ENCODE peak calls at places on chromosome 11, in four cellular contexts. J is WTC11, M is HepG2, T is K562. G is an unnamed sample.

GRCh38 chr11:96199563-96200025 is 143.4 kb downstream of the MAML2 start:
- DNase-seq in J (no peak), M (no peak), T (no peak), G (no peak)

GRCh38 chr11:1772270-1773130 is 8.8 kb upstream of the CTSD start:
- DNase-seq in J (peak; percentile 61), M (no peak), T (peak; percentile 96), G (no peak)

GRCh38 chr11:1863352-1864215 is 10.7 kb downstream of the LSP1 start:
- DNase-seq in J (peak; percentile 40), M (peak; percentile 29), T (peak; percentile 62), G (peak; percentile 86)

GRCh38 chr11:119793335-119793984 is 64.5 kb upstream of the NECTIN1 start:
- DNase-seq in J (no peak), M (no peak), T (no peak), G (no peak)

GRCh38 chr11:6633422-6634408 is 14.5 kb upstream of the TPP1 start:
- DNase-seq in J (no peak), M (no peak), T (no peak), G (no peak)

GRCh38 chr11:61618991-61619390 is 38.1 kb upstream of the SYT7 start:
- DNase-seq in J (no peak), M (no peak), T (no peak), G (no peak)

GRCh38 chr11:2531987-2532703 is 87.3 kb downstream of the KCNQ1 start:
- DNase-seq in J (no peak), M (no peak), T (no peak), G (no peak)

GRCh38 chr11:106446961-106447360 is 369.5 kb downstream of the AASDHPPT start:
- DNase-seq in J (no peak), M (no peak), T (no peak), G (no peak)

GRCh38 chr11:44192701-44193100 is 97.2 kb downstream of the EXT2 start:
- DNase-seq in J (no peak), M (no peak), T (no peak), G (no peak)

GRCh38 chr11:70948416-70948815 is 304.0 kb downstream of the SHANK2 start:
- DNase-seq in J (no peak), M (no peak), T (no peak), G (no peak)

GRCh38 chr11:130050272-130050671 is 19.4 kb upstream of the APLP2 start:
- DNase-seq in J (no peak), M (no peak), T (no peak), G (no peak)

GRCh38 chr11:86644291-86644690 is 28.1 kb downstream of the ME3 start:
- DNase-seq in J (no peak), M (no peak), T (no peak), G (no peak)

GRCh38 chr11:116439480-116439759 is 333.4 kb downstream of the BUD13 start:
- DNase-seq in J (no peak), M (no peak), T (no peak), G (no peak)

GRCh38 chr11:63673579-63673978 is 2.4 kb upstream of the ATL3 start:
- DNase-seq in J (no peak), M (no peak), T (no peak), G (no peak)

GRCh38 chr11:47002366-47002765 is 65.8 kb downstream of the CSTPP1 start:
- DNase-seq in J (no peak), M (no peak), T (no peak), G (no peak)

GRCh38 chr11:116122697-116123472 is 618.7 kb upstream of the CADM1 start:
- DNase-seq in J (no peak), M (no peak), T (no peak), G (no peak)

GRCh38 chr11:62974848-62975522 is 9.8 kb downstream of the SLC22A6 start:
- DNase-seq in J (peak; percentile 71), M (peak; percentile 6), T (peak; percentile 54), G (peak; percentile 80)

GRCh38 chr11:8342821-8343681 is 79.4 kb upstream of the LMO1 start:
- DNase-seq in J (no peak), M (no peak), T (no peak), G (peak; percentile 69)

GRCh38 chr11:123046473-123047264 is 15.3 kb downstream of the HSPA8 start:
- DNase-seq in J (no peak), M (no peak), T (no peak), G (no peak)

GRCh38 chr11:67615455-67616430 is 9.0 kb downstream of the NDUFV1 start:
- DNase-seq in J (peak; percentile 81), M (peak; percentile 35), T (peak; percentile 59), G (peak; percentile 76)

GRCh38 chr11:8477680-8478079 is 116.3 kb downstream of the STK33 start:
- DNase-seq in J (no peak), M (no peak), T (no peak), G (no peak)

GRCh38 chr11:66849501-66850234 is 6.4 kb downstream of the RCE1 start:
- DNase-seq in J (no peak), M (no peak), T (no peak), G (peak; percentile 30)

GRCh38 chr11:19919050-19919561 is 206.5 kb downstream of the NAV2 start:
- DNase-seq in J (no peak), M (no peak), T (no peak), G (no peak)

GRCh38 chr11:105334025-105334714 is 194.6 kb upstream of the CARD18 start:
- DNase-seq in J (no peak), M (no peak), T (no peak), G (no peak)

GRCh38 chr11:32529994-32530588 is 53.5 kb upstream of the EIF3M start:
- DNase-seq in J (no peak), M (no peak), T (no peak), G (no peak)

GRCh38 chr11:111604392-111605009 is 2.3 kb downstream of the SIK2 start:
- DNase-seq in J (no peak), M (peak; percentile 61), T (peak; percentile 39), G (peak; percentile 44)

GRCh38 chr11:22130462-22131053 is 62.3 kb upstream of the ANO5 start:
- DNase-seq in J (no peak), M (no peak), T (no peak), G (peak; percentile 23)

GRCh38 chr11:126926376-126926791 is 74.2 kb downstream of the KIRREL3 start:
- DNase-seq in J (no peak), M (no peak), T (no peak), G (no peak)
- TF ChIP-seq FOXJ3 in J (no peak), M (no peak), T (no peak), G (no peak)

DNA sequence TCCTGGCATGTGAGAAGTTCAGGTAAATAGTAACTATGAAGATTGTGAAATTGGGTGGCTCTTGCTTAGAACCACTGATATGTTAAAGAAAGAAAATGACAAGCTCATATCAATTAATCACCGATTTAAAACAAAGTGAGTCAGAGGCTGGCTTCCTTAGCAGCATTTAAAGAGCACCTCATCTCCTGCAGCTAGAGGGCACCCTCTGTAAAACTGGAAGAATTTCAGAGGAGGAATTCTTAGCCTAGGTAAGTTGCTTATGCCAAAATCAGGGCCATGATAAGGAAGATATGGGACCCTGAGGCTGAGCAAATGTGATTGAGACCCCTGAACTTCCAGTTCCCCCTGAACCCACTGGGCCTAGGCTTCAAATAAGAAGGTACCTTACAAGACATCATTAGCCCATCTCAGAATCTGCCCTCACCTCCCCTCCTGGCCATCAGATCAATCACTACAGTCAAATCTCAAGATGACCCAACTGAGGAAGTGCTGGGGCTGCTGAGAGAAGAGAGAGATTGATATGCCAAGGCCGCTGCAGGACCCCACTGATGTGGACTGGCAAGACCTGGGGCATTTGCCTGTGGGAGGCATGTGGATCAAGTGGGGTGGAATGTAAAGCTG is 8.6 kb upstream of the CD3E start:
- DNase-seq in J (no peak), M (peak; percentile 28), T (no peak), G (no peak)
- TF ChIP-seq FOXJ3 in J (no peak), M (no peak), T (no peak), G (no peak)

GRCh38 chr11:17601206-17602075 is 54.4 kb downstream of the OTOG start:
- DNase-seq in J (no peak), M (no peak), T (peak; percentile 44), G (no peak)
- TF ChIP-seq FOXJ3 in J (no peak), M (no peak), T (no peak), G (no peak)

GRCh38 chr11:112776834-112777793 is 184.1 kb upstream of the NCAM1 start:
- DNase-seq in J (no peak), M (no peak), T (peak; percentile 16), G (peak; percentile 84)
- TF ChIP-seq FOXJ3 in J (no peak), M (no peak), T (no peak), G (peak; percentile 31)

DNA sequence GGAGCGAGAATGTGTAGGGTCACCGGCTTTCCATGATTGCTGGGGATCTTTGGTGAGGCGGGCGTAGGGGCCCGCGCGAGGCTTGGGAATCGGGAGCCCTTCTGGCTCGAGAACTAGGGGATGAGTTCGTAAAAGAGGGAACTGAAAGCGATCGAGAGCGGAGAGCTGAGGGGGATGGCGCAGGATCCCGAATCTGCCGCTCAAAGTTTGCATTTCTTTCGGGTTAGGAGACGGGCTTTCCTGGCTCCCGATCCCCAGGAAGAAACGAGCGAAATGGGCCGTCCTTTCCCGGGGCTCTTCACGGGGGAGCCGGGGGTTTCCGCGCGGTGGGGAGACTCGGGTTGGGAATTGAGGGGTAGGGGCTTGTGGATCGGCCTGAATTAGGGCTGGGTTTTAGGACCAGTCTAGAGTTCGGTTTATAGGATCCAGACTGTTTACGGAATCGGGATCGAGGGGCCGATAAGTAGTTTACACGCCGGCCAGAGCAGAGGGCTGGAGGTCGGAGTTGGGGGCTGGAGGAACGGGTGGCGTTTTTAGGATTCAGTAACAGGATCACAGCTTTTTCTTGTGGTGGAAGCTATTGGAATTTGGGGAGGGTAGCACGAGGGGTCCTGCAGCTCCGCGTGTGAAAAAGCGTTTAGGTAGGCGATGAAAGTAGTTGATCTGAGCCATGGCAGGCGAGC is 1.3 kb downstream of the PKNOX2 start:
- DNase-seq in J (no peak), M (no peak), T (no peak), G (no peak)
- TF ChIP-seq FOXJ3 in J (no peak), M (no peak), T (no peak), G (no peak)

GRCh38 chr11:78583889-78584288 is 9.2 kb upstream of the NARS2 start:
- DNase-seq in J (no peak), M (no peak), T (no peak), G (no peak)

GRCh38 chr11:78588517-78588916 is 13.9 kb upstream of the NARS2 start:
- DNase-seq in J (no peak), M (no peak), T (no peak), G (no peak)

GRCh38 chr11:78587446-78587845 is 12.8 kb upstream of the NARS2 start:
- DNase-seq in J (no peak), M (no peak), T (no peak), G (no peak)

GRCh38 chr11:78586452-78587046 is 11.9 kb upstream of the NARS2 start:
- DNase-seq in J (no peak), M (no peak), T (peak; percentile 56), G (peak; percentile 20)
- TF ChIP-seq FOXJ3 in J (no peak), M (no peak), T (no peak), G (no peak)

DNA sequence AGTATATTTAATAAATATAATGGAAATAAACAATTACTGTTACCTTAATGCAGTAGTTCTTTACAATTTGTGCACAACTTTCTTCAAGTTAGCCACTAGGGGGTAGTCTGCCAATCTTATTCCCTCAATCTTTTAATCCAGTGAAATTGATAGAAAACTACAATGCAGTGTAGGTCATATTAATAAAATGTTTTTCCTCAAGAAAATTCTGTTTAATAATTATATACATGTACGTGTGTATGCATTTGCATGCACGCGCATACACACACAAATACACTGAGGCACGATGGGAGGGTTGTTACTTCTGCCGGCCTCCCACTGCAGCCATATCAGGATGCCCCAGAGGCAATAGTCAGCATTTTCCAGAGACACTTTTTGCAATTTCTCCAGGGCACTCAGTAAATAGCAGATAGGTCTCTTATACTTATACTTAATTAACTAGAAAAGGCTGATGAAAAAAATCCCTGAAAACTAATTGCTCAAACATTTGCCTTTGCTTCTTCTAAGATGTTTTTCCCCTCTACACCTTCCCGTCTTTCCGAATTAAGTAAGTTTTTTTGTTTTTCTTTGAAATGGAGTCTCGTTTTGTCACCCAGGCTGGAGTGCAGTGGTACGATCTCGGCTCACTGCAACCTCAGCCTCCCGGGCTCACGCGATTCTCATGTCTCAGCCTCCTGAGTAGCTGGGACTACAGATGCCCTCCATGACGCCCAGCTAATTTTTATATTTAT is 3.1 kb downstream of the GAB2 start:
- DNase-seq in J (no peak), M (no peak), T (no peak), G (peak; percentile 30)
- TF ChIP-seq FOXJ3 in J (no peak), M (no peak), T (no peak), G (no peak)